ENCODE peak calls at places on chromosomes 6 and 20, in five cellular contexts. E is GM04504; P is activated effector memory CD4-positive, alpha-beta T cell treated with anti-CD3 and anti-CD28 coated beads, Interleukin-2, amount 50 U/mL, for 16 hours; Z is H54; N is astrocyte of the hippocampus. K is an unnamed sample.

GRCh38 chr6:161798844-161799394 is 525.1 kb upstream of the AGPAT4 start:
- DNase-seq in E (no peak), P (no peak), Z (no peak), N (no peak), K (no peak)

GRCh38 chr6:147448212-147448611 is 60.3 kb upstream of the SAMD5 start:
- DNase-seq in E (no peak), P (no peak), Z (no peak), N (peak), K (no peak)

GRCh38 chr6:169161572-169162167 is 92.0 kb downstream of the THBS2 start:
- DNase-seq in E (no peak), P (no peak), Z (no peak), N (no peak), K (no peak)

GRCh38 chr6:147651249-147652063 is 143.0 kb downstream of the SAMD5 start:
- DNase-seq in E (no peak), P (no peak), Z (no peak), N (peak), K (no peak)

GRCh38 chr20:15889073-15889923 is 684.0 kb downstream of the KIF16B start:
- DNase-seq in E (no peak), P (no peak), Z (no peak), N (peak), K (no peak)

GRCh38 chr20:53202781-53203180 is 230.6 kb downstream of the TSHZ2 start:
- DNase-seq in E (no peak), P (no peak), Z (no peak), N (peak), K (no peak)

GRCh38 chr6:157779705-157780604 is 43.1 kb upstream of the SNX9 start:
- DNase-seq in E (no peak), P (no peak), Z (no peak), N (no peak), K (no peak)

GRCh38 chr20:4161447-4162251 is 146.3 kb upstream of the RNF24 start:
- DNase-seq in E (no peak), P (no peak), Z (no peak), N (no peak), K (no peak)

GRCh38 chr6:85675030-85675819 is 32.5 kb upstream of the SYNCRIP start:
- DNase-seq in E (no peak), P (no peak), Z (no peak), N (peak), K (no peak)

GRCh38 chr6:36127462-36128016 is 2.8 kb upstream of the MAPK13 start:
- DNase-seq in E (peak), P (no peak), Z (peak), N (peak), K (no peak)

GRCh38 chr6:61168878-61169277 is 1117.1 kb downstream of the KHDRBS2 start:
- DNase-seq in E (no peak), P (no peak), Z (no peak), N (no peak), K (no peak)